ENCODE peak calls at places on chromosomes 5 and 9, in eight cellular contexts. J is NCI-H1436; M is stimulated activated naive CD8-positive, alpha-beta T cell treated with anti-CD3 and anti-CD28 coated beads, Interleukin-15, amount 100 ng/mL, for 72 hours; C is central memory CD8-positive, alpha-beta T cell; Z is AG20443; R is stimulated activated CD8-positive, alpha-beta memory T cell treated with anti-CD3 and anti-CD28 coated beads, Interleukin-7, amount 100 ng/mL, for 24 hours; U is effector memory CD8-positive, alpha-beta T cell; N is neuronal stem cell. S is an unnamed sample.
A peak's percentile ranks its signal among the peaks of the same experiment; 100 is the strongest.

GRCh38 chr9:116501871-116502270 is 185.2 kb upstream of the TRIM32 start:
- DNase-seq in U (no peak), M (no peak), J (no peak), R (no peak), N (no peak), C (no peak), Z (peak; percentile 38), S (no peak)

GRCh38 chr5:168837852-168838251 is 258.7 kb upstream of the PANK3 start:
- DNase-seq in R (no peak), J (no peak), U (no peak), Z (no peak), M (no peak), N (no peak), C (no peak), S (no peak)

GRCh38 chr5:172733179-172733973 is 37.6 kb downstream of the DUSP1 start:
- DNase-seq in C (no peak), J (no peak), U (no peak), M (no peak), N (no peak), Z (peak; percentile 93), R (no peak), S (no peak)

GRCh38 chr5:110963495-110963894 is 108.0 kb upstream of the TSLP start:
- DNase-seq in R (no peak), J (no peak), Z (no peak), C (no peak), M (no peak), U (no peak), N (no peak), S (no peak)

GRCh38 chr5:110478899-110479298 is 247.6 kb downstream of the TMEM232 start:
- DNase-seq in C (no peak), J (no peak), U (no peak), R (no peak), M (no peak), Z (peak; percentile 51), N (no peak), S (no peak)

GRCh38 chr5:151724360-151724759 is 34.1 kb downstream of the ATOX1 start:
- DNase-seq in J (no peak), R (no peak), N (no peak), U (no peak), C (no peak), Z (no peak), M (no peak), S (no peak)

GRCh38 chr9:73050887-73051550 is 98.2 kb upstream of the ALDH1A1 start:
- DNase-seq in M (no peak), U (no peak), Z (no peak), R (no peak), J (no peak), N (peak; percentile 15), C (no peak), S (no peak)

GRCh38 chr9:83959061-83959460 is 21.0 kb downstream of the HNRNPK start:
- DNase-seq in C (no peak), J (no peak), N (no peak), U (no peak), R (no peak), M (no peak), Z (peak; percentile 47), S (no peak)

GRCh38 chr9:69058101-69058500 is 22.5 kb downstream of the FXN start:
- DNase-seq in N (no peak), C (no peak), R (no peak), Z (no peak), U (no peak), J (no peak), M (no peak), S (no peak)

GRCh38 chr5:131634666-131634995 is 398 bp downstream of the RAPGEF6 start:
- DNase-seq in R (peak; percentile 19), M (peak; percentile 77), U (peak; percentile 62), Z (peak; percentile 50), J (peak; percentile 30), C (peak; percentile 55), N (peak; percentile 67), S (peak; percentile 67)

GRCh38 chr9:89996717-89997116 is 391.9 kb downstream of the GADD45G start:
- DNase-seq in C (no peak), U (no peak), Z (no peak), M (no peak), N (no peak), J (no peak), R (no peak), S (no peak)

GRCh38 chr5:67515020-67515689 is 318.6 kb upstream of the CD180 start:
- DNase-seq in M (peak; percentile 64), N (no peak), J (no peak), U (peak; percentile 50), R (no peak), C (peak; percentile 53), Z (no peak), S (peak; percentile 44)

GRCh38 chr5:13985736-13986418 is 41.4 kb upstream of the DNAH5 start:
- DNase-seq in R (no peak), Z (peak; percentile 80), N (no peak), M (no peak), U (no peak), C (no peak), J (no peak), S (no peak)

GRCh38 chr9:21413089-21414023 is 4.4 kb downstream of the IFNA8 start:
- DNase-seq in R (no peak), U (no peak), M (no peak), J (no peak), C (no peak), N (no peak), Z (no peak), S (no peak)

GRCh38 chr9:95724253-95724991 is 151.1 kb upstream of the ERCC6L2 start:
- DNase-seq in J (no peak), N (no peak), M (peak; percentile 85), U (peak; percentile 70), C (peak; percentile 73), R (peak; percentile 14), Z (no peak), S (peak; percentile 76)

GRCh38 chr5:178454308-178454707 is 135.9 kb downstream of the COL23A1 start:
- DNase-seq in U (no peak), M (no peak), R (no peak), J (no peak), C (no peak), Z (no peak), N (no peak), S (no peak)

GRCh38 chr5:83654427-83654994 is 66.1 kb downstream of the HAPLN1 start:
- DNase-seq in Z (peak; percentile 20), C (no peak), U (no peak), R (no peak), N (no peak), J (no peak), M (no peak), S (no peak)

GRCh38 chr5:135110941-135111596 is 77.0 kb upstream of the PITX1 start:
- DNase-seq in R (no peak), N (no peak), M (no peak), Z (no peak), U (no peak), C (no peak), J (no peak), S (no peak)

GRCh38 chr9:71795097-71795807 is 26.9 kb upstream of the CEMIP2 start:
- DNase-seq in C (peak; percentile 36), N (no peak), J (no peak), U (peak; percentile 25), Z (no peak), R (no peak), M (no peak), S (no peak)

GRCh38 chr9:104851521-104851920 is 76.4 kb downstream of the ABCA1 start:
- DNase-seq in R (no peak), U (no peak), N (no peak), C (no peak), Z (no peak), M (no peak), J (no peak), S (no peak)

GRCh38 chr5:73534001-73534547 is 31.4 kb downstream of the ANKRA2 start:
- DNase-seq in U (no peak), C (no peak), J (no peak), R (no peak), Z (peak; percentile 48), M (no peak), N (no peak), S (no peak)

GRCh38 chr9:113999256-114000062 is 78.6 kb downstream of the AMBP start:
- DNase-seq in U (no peak), Z (no peak), M (no peak), R (no peak), J (no peak), N (no peak), C (no peak), S (no peak)

GRCh38 chr9:127963359-127964064 is 17.3 kb downstream of the EEIG1 start:
- DNase-seq in C (no peak), N (no peak), R (no peak), U (no peak), M (peak; percentile 23), Z (no peak), J (no peak), S (no peak)

GRCh38 chr9:133656211-133657119 is 20.3 kb downstream of the DBH start:
- DNase-seq in J (peak; percentile 36), Z (no peak), R (no peak), U (no peak), M (peak; percentile 29), N (no peak), C (peak; percentile 23), S (peak; percentile 18)

GRCh38 chr9:130172858-130173461 is 756 bp downstream of the NCS1 start:
- DNase-seq in R (no peak), N (no peak), Z (peak; percentile 71), U (peak; percentile 25), M (peak; percentile 31), C (no peak), J (no peak), S (peak; percentile 35)

GRCh38 chr9:115601456-115601855 is 483.5 kb upstream of the TNC start:
- DNase-seq in Z (no peak), M (no peak), U (no peak), N (no peak), J (no peak), C (no peak), R (no peak), S (no peak)

GRCh38 chr9:95373069-95373681 is 55.7 kb upstream of the FANCC start:
- DNase-seq in J (no peak), Z (no peak), U (no peak), R (no peak), N (no peak), C (no peak), M (no peak), S (no peak)

GRCh38 chr9:99825158-99826046 is 3.7 kb downstream of the NR4A3 start:
- DNase-seq in Z (no peak), N (no peak), J (no peak), C (no peak), U (no peak), R (no peak), M (no peak), S (peak; percentile 18)

GRCh38 chr9:76266649-76267627 is 127.3 kb downstream of the RFK start:
- DNase-seq in Z (no peak), R (no peak), U (no peak), N (peak; percentile 74), C (no peak), M (no peak), J (no peak), S (no peak)

GRCh38 chr9:123597926-123598556 is 242.0 kb downstream of the CRB2 start:
- DNase-seq in N (no peak), R (no peak), J (no peak), U (no peak), M (no peak), C (no peak), Z (no peak), S (no peak)

GRCh38 chr5:83348281-83348780 is 123.2 kb upstream of the VCAN start:
- DNase-seq in J (no peak), R (no peak), U (no peak), Z (no peak), C (no peak), M (no peak), N (no peak), S (no peak)

GRCh38 chr9:89445135-89445797 is 52.6 kb downstream of the SEMA4D start:
- DNase-seq in C (no peak), U (no peak), R (no peak), Z (no peak), M (no peak), J (no peak), N (no peak), S (no peak)

GRCh38 chr5:160614136-160614535 is 192.5 kb downstream of the PTTG1 start:
- DNase-seq in U (no peak), Z (no peak), C (no peak), M (no peak), R (no peak), J (no peak), N (no peak), S (no peak)

GRCh38 chr5:176833286-176833685 is 22.9 kb downstream of the UNC5A start:
- DNase-seq in R (no peak), M (no peak), C (no peak), N (no peak), J (no peak), U (no peak), Z (no peak), S (no peak)